ENCODE peak calls at places on chromosomes 3 and 15, in six cellular contexts. F, J, K, T, S and Z are unnamed samples. For H3K4me1, the result is how much of the 10 kb centered on the place peaks cover.

GRCh38 chr3:169241575-169241927 is 422.0 kb downstream of the MECOM start:
- DNase-seq in F (no peak), K (no peak), J (no peak), S (no peak), T (no peak), Z (no peak)

GRCh38 chr3:133855772-133856171 is 39.9 kb downstream of the RAB6B start:
- DNase-seq in F (no peak), S (no peak), K (no peak), J (no peak), T (no peak), Z (no peak)

GRCh38 chr3:193552911-193553310 is 1.8 kb downstream of the ATP13A4 start:
- DNase-seq in K (no peak), J (no peak), S (no peak), T (no peak), F (no peak), Z (no peak)

GRCh38 chr3:55445551-55445950 is 41.6 kb downstream of the WNT5A start:
- DNase-seq in K (no peak), T (no peak), S (no peak), J (peak), F (no peak), Z (no peak)

GRCh38 chr3:32577621-32578556 is 7.2 kb upstream of the DYNC1LI1 start:
- DNase-seq in K (no peak), F (no peak), J (no peak), T (no peak), S (no peak), Z (no peak)

GRCh38 chr3:16248556-16248955 is 16.2 kb downstream of the DPH3 start:
- DNase-seq in F (no peak), K (no peak), J (no peak), S (no peak), T (no peak), Z (no peak)

GRCh38 chr3:161508852-161509477 is 12.4 kb downstream of the OTOL1 start:
- DNase-seq in T (no peak), S (no peak), F (no peak), K (no peak), J (no peak), Z (no peak)

GRCh38 chr3:27423463-27423862 is 54.3 kb upstream of the NEK10 start:
- DNase-seq in F (no peak), S (no peak), K (no peak), J (no peak), T (no peak), Z (no peak)

GRCh38 chr15:40049076-40049475 is 10.1 kb upstream of the SRP14 start:
- DNase-seq in F (no peak), T (no peak), S (no peak), K (no peak), J (no peak), Z (no peak)

GRCh38 chr3:129286081-129286480 is 7.4 kb downstream of the HMCES start:
- DNase-seq in S (no peak), T (no peak), F (no peak), J (no peak), K (no peak), Z (no peak)

GRCh38 chr3:46242120-46242519 is at the start of gene CCR3:
- DNase-seq in J (no peak), K (no peak), T (no peak), S (no peak), F (no peak), Z (no peak)

GRCh38 chr3:28860307-28860706 is 420.6 kb upstream of the RBMS3 start:
- DNase-seq in S (peak), K (no peak), F (peak), T (peak), J (no peak), Z (no peak)

GRCh38 chr15:69253156-69253555 is 45.6 kb upstream of the PAQR5 start:
- DNase-seq in F (no peak), S (peak), J (no peak), T (no peak), K (peak), Z (no peak)

GRCh38 chr3:10194328-10195071 is 29.8 kb downstream of the IRAK2 start:
- DNase-seq in J (no peak), T (no peak), K (peak), F (peak), S (no peak), Z (no peak)

GRCh38 chr3:11411956-11412355 is 139.8 kb downstream of the ATG7 start:
- DNase-seq in J (no peak), S (no peak), F (no peak), K (no peak), T (no peak), Z (no peak)

GRCh38 chr15:33234019-33234418 is 39.5 kb upstream of the FMN1 start:
- DNase-seq in S (no peak), K (peak), F (no peak), J (no peak), T (no peak), Z (no peak)

GRCh38 chr15:48963524-48964113 is at the start of gene SHC4:
- DNase-seq in J (peak), T (peak), S (peak), F (peak), K (peak), Z (peak)

GRCh38 chr3:71189480-71189879 is 394.0 kb downstream of the FOXP1 start:
- DNase-seq in K (no peak), F (no peak), T (no peak), S (no peak), J (no peak), Z (no peak)

GRCh38 chr15:78242128-78242527 is 7.8 kb upstream of the ACSBG1 start:
- DNase-seq in J (no peak), T (no peak), F (no peak), K (peak), S (no peak), Z (peak)

GRCh38 chr15:59611277-59612260 is at the start of gene GCNT3:
- DNase-seq in F (no peak), J (peak), K (no peak), S (no peak), T (no peak), Z (no peak)

GRCh38 chr15:42145546-42146455 is 10.6 kb downstream of the PLA2G4F start:
- DNase-seq in T (peak), J (no peak), K (no peak), F (no peak), S (no peak), Z (peak)

GRCh38 chr15:81015595-81016252 is 15.0 kb downstream of the TLNRD1 start:
- DNase-seq in T (no peak), F (no peak), K (no peak), J (no peak), S (no peak), Z (no peak)

GRCh38 chr3:148211725-148212124 is 486.0 kb upstream of the AGTR1 start:
- DNase-seq in F (peak), J (no peak), K (no peak), S (no peak), T (no peak), Z (no peak)

GRCh38 chr3:97515076-97515475 is 249.5 kb upstream of the ARL6 start:
- DNase-seq in K (no peak), T (no peak), J (no peak), S (no peak), F (no peak), Z (no peak)

GRCh38 chr3:35965908-35966307 is 326.6 kb downstream of the ARPP21 start:
- DNase-seq in T (no peak), J (no peak), K (no peak), S (no peak), F (no peak), Z (no peak)

GRCh38 chr3:44235604-44236484 is 5.8 kb upstream of the TOPAZ1 start:
- DNase-seq in J (peak), S (peak), T (peak), F (peak), K (peak), Z (no peak)

GRCh38 chr3:30492581-30493192 is 113.7 kb upstream of the TGFBR2 start:
- DNase-seq in S (no peak), T (no peak), F (no peak), K (no peak), J (no peak), Z (no peak)

GRCh38 chr15:66832679-66833078 is 130.6 kb downstream of the SMAD6 start:
- DNase-seq in S (no peak), K (peak), T (no peak), J (no peak), F (no peak), Z (peak)

GRCh38 chr15:28112101-28112760 is 13.1 kb upstream of the OCA2 start:
- DNase-seq in S (no peak), T (no peak), K (no peak), J (no peak), F (no peak), Z (peak)

GRCh38 chr3:10516835-10517465 is 11.6 kb upstream of the ATP2B2 start:
- DNase-seq in S (no peak), T (no peak), K (peak), F (no peak), J (no peak), Z (peak)

GRCh38 chr3:129549006-129549800 is 6.2 kb downstream of the H1-8 start:
- DNase-seq in F (no peak), T (no peak), K (peak), J (no peak), S (no peak), Z (no peak)

GRCh38 chr3:185279582-185280138 is 25.8 kb upstream of the EHHADH start:
- DNase-seq in T (no peak), K (no peak), J (no peak), F (no peak), S (no peak), Z (no peak)

GRCh38 chr3:139358857-139359562 is 15.2 kb downstream of the MRPS22 start:
- DNase-seq in T (no peak), S (no peak), J (no peak), K (no peak), F (no peak), Z (no peak)

GRCh38 chr3:54792584-54792983 is 135.3 kb downstream of the LRTM1 start:
- DNase-seq in S (no peak), F (no peak), J (no peak), K (peak), T (no peak), Z (no peak)

GRCh38 chr15:98815207-98815606 is 166.9 kb downstream of the IGF1R start:
- DNase-seq in F (no peak), T (no peak), J (no peak), S (no peak), K (no peak), Z (no peak)

DNA sequence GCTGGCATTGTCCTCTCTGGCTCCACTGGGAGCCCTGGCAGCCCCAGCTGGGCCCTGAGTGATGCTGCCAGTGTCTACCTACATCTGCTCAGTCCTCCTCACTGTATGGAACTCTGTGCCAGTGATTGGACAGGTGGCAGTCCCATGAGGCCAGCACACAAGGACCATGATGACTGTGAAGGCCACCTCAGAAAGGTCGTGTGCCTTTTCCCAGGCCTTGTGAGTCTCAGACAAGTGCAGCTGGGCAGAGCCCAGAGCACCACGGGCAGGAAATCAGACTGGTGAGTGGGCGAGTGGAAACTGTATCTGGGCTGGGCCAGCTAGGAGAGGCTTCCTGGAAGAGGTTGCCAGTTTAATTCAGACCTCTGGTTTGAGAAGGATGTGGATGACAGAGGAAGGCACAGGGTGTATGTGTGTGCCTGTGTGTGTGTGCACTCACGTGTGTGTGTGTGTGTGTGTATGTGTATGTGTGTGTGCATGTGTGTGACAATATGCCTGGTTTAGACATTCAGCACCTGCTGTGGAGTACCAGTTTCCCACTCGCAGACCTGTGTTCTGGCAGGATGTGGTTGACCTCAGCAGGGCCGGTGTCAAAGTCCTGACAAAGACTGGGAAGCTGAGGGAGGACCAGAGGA is 7.0 kb downstream of the MAPKAPK3 start:
- DNase-seq in F (no peak), K (no peak), S (no peak), T (no peak), J (no peak), Z (no peak)
- H3K4me1 ChIP-seq in F (under half), K (under half), S (half or more), T (under half), J (under half), Z (under half)

GRCh38 chr15:56679247-56679646 is 54.1 kb downstream of the ZNF280D start:
- DNase-seq in S (no peak), F (no peak), T (no peak), K (no peak), J (no peak), Z (no peak)

GRCh38 chr15:56678562-56678961 is 54.7 kb downstream of the ZNF280D start:
- DNase-seq in K (no peak), T (no peak), J (no peak), F (no peak), S (no peak), Z (no peak)

DNA sequence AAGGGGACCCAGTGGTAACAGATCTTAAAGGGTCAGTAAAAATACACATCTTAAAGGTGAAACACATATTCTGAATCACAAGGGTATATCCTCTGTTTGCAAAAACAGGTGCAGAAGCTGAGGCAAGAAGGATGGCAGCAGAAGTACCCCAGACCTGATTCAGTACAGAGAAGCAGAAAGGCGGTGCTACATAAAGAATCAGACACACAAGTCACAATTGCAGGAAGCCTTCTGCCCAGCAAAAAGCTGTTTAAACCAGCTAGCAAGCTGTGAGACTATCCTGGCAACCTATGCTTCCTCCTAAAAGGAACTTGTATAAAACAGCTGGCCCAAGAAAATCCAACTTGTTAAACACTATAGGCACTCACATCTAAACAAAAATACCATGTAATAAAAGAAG is 49.4 kb downstream of the ZNF280D start:
- DNase-seq in J (no peak), F (no peak), T (no peak), S (no peak), K (no peak), Z (no peak)
- H3K4me1 ChIP-seq in J (under half), F (under half), T (under half), S (under half), K (under half), Z (under half)

GRCh38 chr3:61571516-61572336 is 10.4 kb downstream of the PTPRG start:
- DNase-seq in F (peak), J (no peak), T (no peak), K (no peak), S (no peak), Z (no peak)
- H3K4me1 ChIP-seq in F (half or more), J (under half), T (under half), K (under half), S (half or more), Z (under half)

DNA sequence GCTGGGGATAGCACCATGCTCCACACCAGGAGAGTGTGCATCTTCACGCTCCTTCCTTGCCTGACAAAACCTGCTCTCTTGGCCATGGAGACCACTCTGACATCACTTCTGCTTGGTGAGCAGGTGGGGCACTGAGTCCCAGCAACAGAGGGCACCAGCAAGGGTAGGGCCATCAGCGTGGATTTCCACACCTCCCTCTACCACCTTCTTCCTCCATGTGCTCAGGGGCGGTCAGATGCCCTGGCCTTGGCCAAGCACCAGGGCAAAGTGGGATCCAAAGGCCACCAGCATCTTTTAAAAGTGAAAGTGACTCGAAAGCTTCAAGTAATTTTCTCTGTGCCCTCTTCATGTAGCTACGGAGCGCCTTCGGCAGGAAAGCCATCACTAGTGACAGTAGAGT is 58.1 kb downstream of the CHSY1 start:
- DNase-seq in T (no peak), J (no peak), K (no peak), S (no peak), F (no peak), Z (no peak)
- H3K4me1 ChIP-seq in T (under half), J (under half), K (under half), S (half or more), F (half or more), Z (half or more)

GRCh38 chr3:195254454-195255175 is 16.3 kb downstream of the XXYLT1 start:
- DNase-seq in T (peak), S (no peak), J (no peak), K (no peak), F (no peak), Z (no peak)
- H3K4me1 ChIP-seq in T (under half), S (under half), J (under half), K (under half), F (under half), Z (under half)

GRCh38 chr15:83850846-83851245 is 196.9 kb downstream of the ADAMTSL3 start:
- DNase-seq in J (no peak), S (no peak), F (no peak), K (no peak), T (no peak), Z (peak)
- H3K4me1 ChIP-seq in J (under half), S (half or more), F (under half), K (under half), T (under half), Z (half or more)

DNA sequence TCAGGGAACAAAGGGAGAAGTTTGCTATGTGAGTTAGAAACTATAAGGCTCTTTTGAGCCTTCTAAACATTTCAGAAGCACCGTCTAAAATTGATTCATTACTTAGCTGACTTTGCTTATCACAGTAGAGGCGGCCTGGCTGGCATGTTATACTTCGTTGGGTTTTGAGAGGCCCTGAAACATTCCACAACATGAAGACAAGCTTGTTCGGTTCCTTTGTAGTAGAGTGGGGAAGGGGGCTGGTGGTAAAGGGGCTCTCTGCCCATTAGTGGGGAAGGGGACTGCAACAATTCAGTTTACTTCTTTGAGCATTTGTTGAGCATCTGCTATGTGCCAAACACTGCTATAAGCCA is 23.7 kb downstream of the ZBTB38 start:
- DNase-seq in J (no peak), K (no peak), S (no peak), F (no peak), T (no peak), Z (no peak)
- H3K4me1 ChIP-seq in J (under half), K (under half), S (under half), F (half or more), T (under half), Z (under half)

GRCh38 chr3:195165264-195165608 is 105.7 kb downstream of the XXYLT1 start:
- DNase-seq in S (no peak), J (no peak), T (no peak), K (peak), F (no peak), Z (no peak)
- H3K4me1 ChIP-seq in S (under half), J (under half), T (under half), K (half or more), F (under half), Z (under half)

GRCh38 chr3:14426305-14426620 is 23.9 kb downstream of the SLC6A6 start:
- DNase-seq in S (no peak), T (no peak), F (no peak), K (no peak), J (no peak), Z (no peak)
- H3K4me1 ChIP-seq in S (half or more), T (under half), F (under half), K (half or more), J (under half), Z (under half)